ENCODE peak calls at places on chromosomes 5 and 9, in eight cellular contexts. One of them, this sample, is unnamed.

GRCh38 chr5:132180134-132180745 is 47.4 kb downstream of the P4HA2 start:
- DNase-seq in CD8-positive, alpha-beta T cell: no peak
- DNase-seq in brain microvascular endothelial cell: peak
- DNase-seq in PC-3: peak
- DNase-seq in lower leg skin: no peak
- DNase-seq in spleen: no peak
- DNase-seq in HepG2: peak
- DNase-seq in HFF-Myc: peak
- DNase-seq in this sample: peak

GRCh38 chr5:42858709-42859108 is 47.0 kb upstream of the SELENOP start:
- DNase-seq in spleen: no peak
- DNase-seq in HFF-Myc: no peak
- DNase-seq in brain microvascular endothelial cell: no peak
- DNase-seq in PC-3: no peak
- DNase-seq in HepG2: peak
- DNase-seq in CD8-positive, alpha-beta T cell: no peak
- DNase-seq in lower leg skin: no peak
- DNase-seq in this sample: no peak

GRCh38 chr5:153276151-153276550 is 214.3 kb upstream of the GRIA1 start:
- DNase-seq in spleen: no peak
- DNase-seq in HFF-Myc: peak
- DNase-seq in HepG2: peak
- DNase-seq in PC-3: peak
- DNase-seq in CD8-positive, alpha-beta T cell: no peak
- DNase-seq in lower leg skin: no peak
- DNase-seq in brain microvascular endothelial cell: peak
- DNase-seq in this sample: peak

GRCh38 chr5:172144291-172144815 is 43.7 kb downstream of the STK10 start:
- DNase-seq in lower leg skin: no peak
- DNase-seq in CD8-positive, alpha-beta T cell: no peak
- DNase-seq in spleen: no peak
- DNase-seq in HepG2: peak
- DNase-seq in HFF-Myc: no peak
- DNase-seq in brain microvascular endothelial cell: peak
- DNase-seq in PC-3: no peak
- DNase-seq in this sample: no peak

GRCh38 chr9:4073371-4073770 is 226.5 kb downstream of the GLIS3 start:
- DNase-seq in brain microvascular endothelial cell: no peak
- DNase-seq in HFF-Myc: no peak
- DNase-seq in HepG2: peak
- DNase-seq in CD8-positive, alpha-beta T cell: no peak
- DNase-seq in spleen: no peak
- DNase-seq in PC-3: peak
- DNase-seq in lower leg skin: no peak
- DNase-seq in this sample: no peak

GRCh38 chr5:67660149-67660548 is 463.6 kb upstream of the CD180 start:
- DNase-seq in HepG2: no peak
- DNase-seq in lower leg skin: no peak
- DNase-seq in PC-3: no peak
- DNase-seq in CD8-positive, alpha-beta T cell: no peak
- DNase-seq in HFF-Myc: no peak
- DNase-seq in spleen: no peak
- DNase-seq in brain microvascular endothelial cell: no peak
- DNase-seq in this sample: no peak

GRCh38 chr5:164235176-164235914 is 729.9 kb downstream of the MAT2B start:
- DNase-seq in HFF-Myc: no peak
- DNase-seq in CD8-positive, alpha-beta T cell: no peak
- DNase-seq in PC-3: peak
- DNase-seq in spleen: no peak
- DNase-seq in HepG2: no peak
- DNase-seq in brain microvascular endothelial cell: no peak
- DNase-seq in lower leg skin: no peak
- DNase-seq in this sample: peak

GRCh38 chr5:3993856-3994473 is 398.3 kb downstream of the IRX1 start:
- DNase-seq in CD8-positive, alpha-beta T cell: no peak
- DNase-seq in lower leg skin: no peak
- DNase-seq in PC-3: no peak
- DNase-seq in brain microvascular endothelial cell: no peak
- DNase-seq in spleen: no peak
- DNase-seq in HFF-Myc: no peak
- DNase-seq in HepG2: no peak
- DNase-seq in this sample: no peak

GRCh38 chr9:92324889-92325268 is 271 bp downstream of the NOL8 start:
- DNase-seq in brain microvascular endothelial cell: no peak
- DNase-seq in PC-3: no peak
- DNase-seq in HFF-Myc: no peak
- DNase-seq in spleen: peak
- DNase-seq in HepG2: no peak
- DNase-seq in CD8-positive, alpha-beta T cell: no peak
- DNase-seq in lower leg skin: peak
- DNase-seq in this sample: no peak

GRCh38 chr9:108869092-108869725 is 7.1 kb downstream of the ACTL7A start:
- DNase-seq in spleen: no peak
- DNase-seq in PC-3: peak
- DNase-seq in HFF-Myc: no peak
- DNase-seq in lower leg skin: no peak
- DNase-seq in HepG2: peak
- DNase-seq in brain microvascular endothelial cell: peak
- DNase-seq in CD8-positive, alpha-beta T cell: no peak
- DNase-seq in this sample: no peak

GRCh38 chr5:150607991-150608390 is 32.5 kb upstream of the SYNPO start:
- DNase-seq in brain microvascular endothelial cell: no peak
- DNase-seq in HFF-Myc: no peak
- DNase-seq in CD8-positive, alpha-beta T cell: no peak
- DNase-seq in HepG2: no peak
- DNase-seq in PC-3: no peak
- DNase-seq in lower leg skin: no peak
- DNase-seq in spleen: no peak
- DNase-seq in this sample: no peak

GRCh38 chr9:88219601-88220000 is 81.3 kb upstream of the SPATA31C2 start:
- DNase-seq in CD8-positive, alpha-beta T cell: no peak
- DNase-seq in HFF-Myc: no peak
- DNase-seq in brain microvascular endothelial cell: no peak
- DNase-seq in lower leg skin: no peak
- DNase-seq in spleen: no peak
- DNase-seq in HepG2: no peak
- DNase-seq in PC-3: no peak
- DNase-seq in this sample: no peak

GRCh38 chr9:87498046-87498815 is 564 bp downstream of the DAPK1 start:
- DNase-seq in spleen: peak
- DNase-seq in brain microvascular endothelial cell: no peak
- DNase-seq in lower leg skin: peak
- DNase-seq in HFF-Myc: no peak
- DNase-seq in PC-3: no peak
- DNase-seq in HepG2: peak
- DNase-seq in CD8-positive, alpha-beta T cell: no peak
- DNase-seq in this sample: no peak

GRCh38 chr9:130240410-130241197 is 25.0 kb upstream of the HMCN2 start:
- DNase-seq in HFF-Myc: peak
- DNase-seq in HepG2: peak
- DNase-seq in CD8-positive, alpha-beta T cell: no peak
- DNase-seq in spleen: no peak
- DNase-seq in brain microvascular endothelial cell: peak
- DNase-seq in PC-3: peak
- DNase-seq in lower leg skin: no peak
- DNase-seq in this sample: no peak

GRCh38 chr5:28254846-28255245 is 1216.5 kb upstream of the CDH9 start:
- DNase-seq in HFF-Myc: no peak
- DNase-seq in brain microvascular endothelial cell: no peak
- DNase-seq in CD8-positive, alpha-beta T cell: no peak
- DNase-seq in spleen: no peak
- DNase-seq in lower leg skin: no peak
- DNase-seq in HepG2: no peak
- DNase-seq in PC-3: peak
- DNase-seq in this sample: peak

GRCh38 chr5:92309336-92309991 is 926.3 kb upstream of the ARRDC3 start:
- DNase-seq in CD8-positive, alpha-beta T cell: no peak
- DNase-seq in HepG2: peak
- DNase-seq in PC-3: peak
- DNase-seq in brain microvascular endothelial cell: peak
- DNase-seq in spleen: no peak
- DNase-seq in lower leg skin: no peak
- DNase-seq in HFF-Myc: peak
- DNase-seq in this sample: peak

GRCh38 chr9:4879098-4879497 is 86.4 kb downstream of the RCL1 start:
- DNase-seq in CD8-positive, alpha-beta T cell: no peak
- DNase-seq in PC-3: no peak
- DNase-seq in HepG2: no peak
- DNase-seq in lower leg skin: no peak
- DNase-seq in HFF-Myc: no peak
- DNase-seq in spleen: no peak
- DNase-seq in brain microvascular endothelial cell: no peak
- DNase-seq in this sample: no peak

GRCh38 chr5:96247097-96247675 is 185.9 kb downstream of the PCSK1 start:
- DNase-seq in CD8-positive, alpha-beta T cell: no peak
- DNase-seq in lower leg skin: no peak
- DNase-seq in brain microvascular endothelial cell: no peak
- DNase-seq in HepG2: no peak
- DNase-seq in HFF-Myc: no peak
- DNase-seq in PC-3: no peak
- DNase-seq in spleen: no peak
- DNase-seq in this sample: peak

GRCh38 chr9:32251539-32251938 is 132.9 kb upstream of the ACO1 start:
- DNase-seq in spleen: no peak
- DNase-seq in brain microvascular endothelial cell: peak
- DNase-seq in lower leg skin: no peak
- DNase-seq in PC-3: peak
- DNase-seq in HepG2: peak
- DNase-seq in CD8-positive, alpha-beta T cell: no peak
- DNase-seq in HFF-Myc: peak
- DNase-seq in this sample: peak

GRCh38 chr5:63961598-63962161 is 565 bp downstream of the HTR1A start:
- DNase-seq in brain microvascular endothelial cell: no peak
- DNase-seq in PC-3: no peak
- DNase-seq in HFF-Myc: no peak
- DNase-seq in lower leg skin: no peak
- DNase-seq in HepG2: no peak
- DNase-seq in CD8-positive, alpha-beta T cell: no peak
- DNase-seq in spleen: peak
- DNase-seq in this sample: no peak

GRCh38 chr5:63961125-63961597 is 1.1 kb downstream of the HTR1A start:
- DNase-seq in PC-3: no peak
- DNase-seq in HFF-Myc: no peak
- DNase-seq in spleen: peak
- DNase-seq in HepG2: no peak
- DNase-seq in lower leg skin: peak
- DNase-seq in brain microvascular endothelial cell: no peak
- DNase-seq in CD8-positive, alpha-beta T cell: no peak
- DNase-seq in this sample: no peak

GRCh38 chr5:63963926-63964325 is 1.7 kb upstream of the HTR1A start:
- DNase-seq in HepG2: no peak
- DNase-seq in PC-3: peak
- DNase-seq in HFF-Myc: no peak
- DNase-seq in spleen: no peak
- DNase-seq in brain microvascular endothelial cell: no peak
- DNase-seq in lower leg skin: no peak
- DNase-seq in CD8-positive, alpha-beta T cell: no peak
- DNase-seq in this sample: no peak

GRCh38 chr5:63963080-63963735 is 963 bp upstream of the HTR1A start:
- DNase-seq in HepG2: peak
- DNase-seq in PC-3: peak
- DNase-seq in spleen: no peak
- DNase-seq in brain microvascular endothelial cell: peak
- DNase-seq in lower leg skin: no peak
- DNase-seq in HFF-Myc: peak
- DNase-seq in CD8-positive, alpha-beta T cell: no peak
- DNase-seq in this sample: peak

GRCh38 chr5:63962345-63962744 is at the start of gene HTR1A:
- DNase-seq in HepG2: no peak
- DNase-seq in spleen: no peak
- DNase-seq in brain microvascular endothelial cell: no peak
- DNase-seq in CD8-positive, alpha-beta T cell: no peak
- DNase-seq in PC-3: no peak
- DNase-seq in lower leg skin: no peak
- DNase-seq in HFF-Myc: no peak
- DNase-seq in this sample: no peak
- H3K4me3 ChIP-seq in HepG2: no peak
- H3K4me3 ChIP-seq in spleen: no peak
- H3K4me3 ChIP-seq in brain microvascular endothelial cell: no peak
- H3K4me3 ChIP-seq in CD8-positive, alpha-beta T cell: no peak
- H3K4me3 ChIP-seq in PC-3: no peak
- H3K4me3 ChIP-seq in lower leg skin: no peak
- H3K4me3 ChIP-seq in HFF-Myc: no peak
- H3K4me3 ChIP-seq in this sample: no peak

DNA sequence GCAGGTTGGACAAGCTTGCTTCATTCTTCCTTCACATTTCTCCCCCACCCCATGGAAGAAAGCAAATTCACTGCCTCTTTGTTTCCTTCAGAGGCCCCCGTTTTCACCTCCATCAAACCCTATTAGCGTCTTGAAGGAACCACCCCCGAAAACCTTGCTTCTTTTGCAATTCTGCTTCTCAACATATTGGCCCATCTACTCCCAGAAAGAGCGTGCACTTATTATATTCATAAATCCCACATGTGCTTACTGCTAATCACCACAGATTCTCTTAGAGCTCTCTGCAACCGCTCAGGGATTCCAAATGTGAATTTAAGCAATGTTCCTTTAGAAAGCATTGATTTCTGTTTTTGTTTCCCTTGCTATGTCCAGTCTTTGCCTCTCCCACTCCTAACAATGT is 1.1 kb downstream of the F2RL2 start:
- DNase-seq in HFF-Myc: no peak
- DNase-seq in lower leg skin: no peak
- DNase-seq in spleen: no peak
- DNase-seq in CD8-positive, alpha-beta T cell: no peak
- DNase-seq in brain microvascular endothelial cell: no peak
- DNase-seq in HepG2: no peak
- DNase-seq in PC-3: no peak
- DNase-seq in this sample: no peak
- H3K4me3 ChIP-seq in HFF-Myc: peak
- H3K4me3 ChIP-seq in lower leg skin: no peak
- H3K4me3 ChIP-seq in spleen: no peak
- H3K4me3 ChIP-seq in CD8-positive, alpha-beta T cell: no peak
- H3K4me3 ChIP-seq in brain microvascular endothelial cell: peak
- H3K4me3 ChIP-seq in HepG2: no peak
- H3K4me3 ChIP-seq in PC-3: no peak
- H3K4me3 ChIP-seq in this sample: peak

GRCh38 chr5:95244479-95244878 is 40.4 kb downstream of the MCTP1 start:
- DNase-seq in CD8-positive, alpha-beta T cell: no peak
- DNase-seq in brain microvascular endothelial cell: no peak
- DNase-seq in PC-3: no peak
- DNase-seq in HFF-Myc: no peak
- DNase-seq in spleen: no peak
- DNase-seq in lower leg skin: no peak
- DNase-seq in HepG2: no peak
- DNase-seq in this sample: no peak
- H3K4me3 ChIP-seq in CD8-positive, alpha-beta T cell: no peak
- H3K4me3 ChIP-seq in brain microvascular endothelial cell: no peak
- H3K4me3 ChIP-seq in PC-3: no peak
- H3K4me3 ChIP-seq in HFF-Myc: no peak
- H3K4me3 ChIP-seq in spleen: no peak
- H3K4me3 ChIP-seq in lower leg skin: no peak
- H3K4me3 ChIP-seq in HepG2: no peak
- H3K4me3 ChIP-seq in this sample: no peak

DNA sequence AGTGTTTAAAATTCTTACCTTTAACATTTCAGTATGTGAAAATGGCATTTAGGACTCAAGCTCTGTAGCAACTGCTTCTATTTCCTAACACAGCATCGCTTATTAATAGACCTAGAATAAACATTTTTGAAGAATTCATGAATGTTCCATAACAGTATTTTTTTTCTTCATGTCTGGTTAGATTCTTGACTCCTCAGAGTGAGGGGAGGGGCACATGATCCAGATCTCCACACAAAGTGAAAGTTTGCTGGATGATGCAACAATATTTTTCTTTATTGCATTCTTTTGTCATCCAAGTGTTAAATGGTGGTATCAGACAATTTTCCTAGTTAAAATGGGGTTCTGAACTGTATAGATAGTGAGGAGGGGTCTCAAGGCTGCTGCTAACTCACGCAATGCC is 130.8 kb upstream of the MAN2A1 start:
- DNase-seq in brain microvascular endothelial cell: peak
- DNase-seq in lower leg skin: no peak
- DNase-seq in CD8-positive, alpha-beta T cell: no peak
- DNase-seq in HepG2: no peak
- DNase-seq in HFF-Myc: no peak
- DNase-seq in PC-3: no peak
- DNase-seq in spleen: no peak
- DNase-seq in this sample: peak
- H3K4me3 ChIP-seq in brain microvascular endothelial cell: no peak
- H3K4me3 ChIP-seq in lower leg skin: no peak
- H3K4me3 ChIP-seq in CD8-positive, alpha-beta T cell: no peak
- H3K4me3 ChIP-seq in HepG2: no peak
- H3K4me3 ChIP-seq in HFF-Myc: no peak
- H3K4me3 ChIP-seq in PC-3: no peak
- H3K4me3 ChIP-seq in spleen: no peak
- H3K4me3 ChIP-seq in this sample: no peak